ENCODE peak calls at places on chromosomes 7 and 10, in eight cellular contexts. W, Q, F, A, I, K, D and S are unnamed samples.

GRCh38 chr7:127838816-127839415 is 186.9 kb downstream of the SND1 start:
- DNase-seq in W (peak), Q (no peak), F (no peak), A (no peak), I (no peak), K (no peak), D (no peak), S (no peak)

GRCh38 chr7:132655071-132655761 is 78.9 kb upstream of the PLXNA4 start:
- DNase-seq in W (no peak), Q (peak), F (no peak), A (peak), I (peak), K (no peak), D (no peak), S (no peak)

GRCh38 chr10:4088354-4089066 is 303.5 kb upstream of the KLF6 start:
- DNase-seq in W (no peak), Q (no peak), F (no peak), A (no peak), I (no peak), K (no peak), D (no peak), S (no peak)

GRCh38 chr10:102299873-102300272 is 54.5 kb downstream of the GBF1 start:
- DNase-seq in W (peak), Q (no peak), F (no peak), A (no peak), I (peak), K (no peak), D (no peak), S (no peak)

GRCh38 chr7:20508109-20508508 is 107.4 kb upstream of the ABCB5 start:
- DNase-seq in W (peak), Q (no peak), F (no peak), A (peak), I (no peak), K (no peak), D (no peak), S (no peak)

GRCh38 chr10:101135151-101136006 is 4.3 kb downstream of the TLX1 start:
- DNase-seq in W (no peak), Q (no peak), F (no peak), A (no peak), I (no peak), K (no peak), D (no peak), S (no peak)

GRCh38 chr10:87579563-87579962 is 74.9 kb downstream of the MINPP1 start:
- DNase-seq in W (no peak), Q (no peak), F (no peak), A (no peak), I (no peak), K (no peak), D (no peak), S (no peak)

GRCh38 chr10:121532465-121532864 is 65.8 kb downstream of the FGFR2 start:
- DNase-seq in W (no peak), Q (no peak), F (no peak), A (no peak), I (no peak), K (no peak), D (no peak), S (no peak)

GRCh38 chr7:151136515-151136908 is 31.0 kb downstream of the GBX1 start:
- DNase-seq in W (no peak), Q (no peak), F (no peak), A (no peak), I (no peak), K (no peak), D (no peak), S (no peak)

GRCh38 chr10:122590158-122590557 is 29.6 kb downstream of the DMBT1 start:
- DNase-seq in W (no peak), Q (no peak), F (no peak), A (no peak), I (no peak), K (no peak), D (no peak), S (no peak)

GRCh38 chr10:14184841-14185500 is 145.8 kb downstream of the FRMD4A start:
- DNase-seq in W (no peak), Q (peak), F (no peak), A (peak), I (peak), K (no peak), D (peak), S (no peak)

GRCh38 chr7:26686448-26686981 is 177.9 kb downstream of the SKAP2 start:
- DNase-seq in W (peak), Q (peak), F (no peak), A (peak), I (peak), K (no peak), D (no peak), S (no peak)

GRCh38 chr7:150759479-150759878 is 22.3 kb downstream of the GIMAP5 start:
- DNase-seq in W (no peak), Q (no peak), F (no peak), A (no peak), I (no peak), K (no peak), D (no peak), S (no peak)

GRCh38 chr7:76428868-76429805 is 4.4 kb downstream of the ZP3 start:
- DNase-seq in W (no peak), Q (no peak), F (no peak), A (no peak), I (peak), K (no peak), D (no peak), S (no peak)

GRCh38 chr7:120993575-120994191 is 5.2 kb downstream of the CPED1 start:
- DNase-seq in W (peak), Q (no peak), F (no peak), A (no peak), I (peak), K (no peak), D (no peak), S (no peak)

GRCh38 chr7:104156842-104157277 is 51.0 kb downstream of the ORC5 start:
- DNase-seq in W (peak), Q (peak), F (no peak), A (no peak), I (peak), K (peak), D (no peak), S (no peak)

GRCh38 chr7:18086165-18087030 is 58.8 kb upstream of the PRPS1L1 start:
- DNase-seq in W (no peak), Q (peak), F (no peak), A (no peak), I (peak), K (no peak), D (no peak), S (peak)

GRCh38 chr10:17784701-17785100 is 24.4 kb upstream of the MRC1 start:
- DNase-seq in W (no peak), Q (no peak), F (no peak), A (no peak), I (peak), K (no peak), D (no peak), S (no peak)

GRCh38 chr7:54469740-54470139 is 72.4 kb upstream of the VSTM2A start:
- DNase-seq in W (no peak), Q (no peak), F (no peak), A (no peak), I (no peak), K (no peak), D (no peak), S (no peak)

GRCh38 chr10:109411897-109412296 is 511.4 kb downstream of the XPNPEP1 start:
- DNase-seq in W (no peak), Q (no peak), F (no peak), A (no peak), I (no peak), K (no peak), D (no peak), S (no peak)

GRCh38 chr7:54788664-54789063 is 29.7 kb upstream of the SEC61G start:
- DNase-seq in W (peak), Q (peak), F (no peak), A (no peak), I (peak), K (peak), D (no peak), S (peak)

GRCh38 chr10:63083904-63084689 is 49.0 kb upstream of the NRBF2 start:
- DNase-seq in W (peak), Q (peak), F (no peak), A (no peak), I (peak), K (peak), D (peak), S (peak)

GRCh38 chr10:1116051-1116450 is 59.9 kb downstream of the WDR37 start:
- DNase-seq in W (no peak), Q (no peak), F (no peak), A (no peak), I (no peak), K (no peak), D (no peak), S (no peak)

GRCh38 chr10:4043897-4044296 is 258.9 kb upstream of the KLF6 start:
- DNase-seq in W (no peak), Q (no peak), F (no peak), A (no peak), I (no peak), K (no peak), D (no peak), S (no peak)

GRCh38 chr10:28503114-28503513 is 29.8 kb upstream of the WAC start:
- DNase-seq in W (peak), Q (no peak), F (no peak), A (no peak), I (peak), K (no peak), D (no peak), S (peak)

GRCh38 chr7:33334349-33334748 is 205.0 kb downstream of the BBS9 start:
- DNase-seq in W (peak), Q (peak), F (no peak), A (no peak), I (peak), K (no peak), D (no peak), S (no peak)

GRCh38 chr7:33904680-33905388 is 505 bp upstream of the BMPER start:
- DNase-seq in W (no peak), Q (peak), F (no peak), A (no peak), I (peak), K (no peak), D (no peak), S (peak)

GRCh38 chr7:155964543-155964942 is 152.3 kb upstream of the SHH start:
- DNase-seq in W (no peak), Q (no peak), F (no peak), A (no peak), I (no peak), K (no peak), D (no peak), S (no peak)

GRCh38 chr10:91597397-91597881 is 35.4 kb downstream of the PPP1R3C start:
- DNase-seq in W (peak), Q (no peak), F (no peak), A (no peak), I (no peak), K (no peak), D (no peak), S (no peak)

GRCh38 chr7:44791278-44792219 is 4.9 kb upstream of the PPIA start:
- DNase-seq in W (peak), Q (no peak), F (no peak), A (no peak), I (peak), K (no peak), D (no peak), S (no peak)

GRCh38 chr10:91088300-91089140 is 131.9 kb upstream of the PCGF5 start:
- DNase-seq in W (peak), Q (peak), F (no peak), A (no peak), I (peak), K (no peak), D (no peak), S (no peak)

GRCh38 chr10:58638406-58638805 is 125.7 kb downstream of the BICC1 start:
- DNase-seq in W (peak), Q (no peak), F (no peak), A (no peak), I (peak), K (no peak), D (no peak), S (no peak)

GRCh38 chr7:66927348-66927948 is 6.4 kb downstream of the TMEM248 start:
- DNase-seq in W (no peak), Q (no peak), F (no peak), A (no peak), I (no peak), K (no peak), D (no peak), S (no peak)

GRCh38 chr7:115707236-115707635 is 323.3 kb downstream of the TFEC start:
- DNase-seq in W (peak), Q (peak), F (no peak), A (no peak), I (peak), K (no peak), D (no peak), S (no peak)

GRCh38 chr7:67716729-67717128 is 720.1 kb downstream of the TYW1 start:
- DNase-seq in W (no peak), Q (no peak), F (no peak), A (no peak), I (no peak), K (no peak), D (no peak), S (no peak)

GRCh38 chr7:41881313-41882130 is 178.6 kb upstream of the INHBA start:
- DNase-seq in W (no peak), Q (peak), F (peak), A (peak), I (no peak), K (peak), D (peak), S (no peak)

GRCh38 chr7:121180436-121181063 is 148.2 kb upstream of the WNT16 start:
- DNase-seq in W (no peak), Q (peak), F (no peak), A (no peak), I (no peak), K (no peak), D (no peak), S (no peak)

GRCh38 chr10:79313911-79314439 is 33.3 kb upstream of the PPIF start:
- DNase-seq in W (no peak), Q (no peak), F (no peak), A (no peak), I (no peak), K (no peak), D (no peak), S (no peak)